ENCODE peak calls at places on chromosomes 5 and 9, in four cellular contexts. One of them, this sample, is unnamed. For H3K27me3, the result is how much of the 10 kb centered on the place peaks cover.

GRCh38 chr5:127875235-127876021 is 172.2 kb downstream of the CCDC192 start:
- DNase-seq in Panc1: peak
- DNase-seq in psoas muscle: peak
- DNase-seq in PC-9: peak
- DNase-seq in this sample: no peak

GRCh38 chr5:34535433-34535832 is 120.7 kb upstream of the RAI14 start:
- DNase-seq in psoas muscle: no peak
- DNase-seq in PC-9: no peak
- DNase-seq in Panc1: no peak
- DNase-seq in this sample: no peak

GRCh38 chr9:119559986-119560385 is 190.8 kb upstream of the BRINP1 start:
- DNase-seq in Panc1: no peak
- DNase-seq in psoas muscle: no peak
- DNase-seq in PC-9: no peak
- DNase-seq in this sample: no peak

GRCh38 chr9:22238809-22239684 is 207.6 kb upstream of the DMRTA1 start:
- DNase-seq in PC-9: peak
- DNase-seq in psoas muscle: no peak
- DNase-seq in Panc1: no peak
- DNase-seq in this sample: peak

GRCh38 chr5:57176350-57176857 is 2.5 kb downstream of the GPBP1 start:
- DNase-seq in PC-9: no peak
- DNase-seq in psoas muscle: no peak
- DNase-seq in Panc1: no peak
- DNase-seq in this sample: peak

GRCh38 chr9:93668261-93668871 is 92.0 kb downstream of the PHF2 start:
- DNase-seq in Panc1: no peak
- DNase-seq in psoas muscle: peak
- DNase-seq in PC-9: no peak
- DNase-seq in this sample: no peak

GRCh38 chr5:167816354-167816753 is 475.1 kb upstream of the WWC1 start:
- DNase-seq in psoas muscle: no peak
- DNase-seq in Panc1: no peak
- DNase-seq in PC-9: no peak
- DNase-seq in this sample: no peak

GRCh38 chr5:32690153-32690552 is 21.0 kb upstream of the NPR3 start:
- DNase-seq in PC-9: no peak
- DNase-seq in Panc1: no peak
- DNase-seq in psoas muscle: no peak
- DNase-seq in this sample: no peak

GRCh38 chr9:70563437-70564204 is 149.2 kb upstream of the KLF9 start:
- DNase-seq in Panc1: no peak
- DNase-seq in PC-9: no peak
- DNase-seq in psoas muscle: no peak
- DNase-seq in this sample: no peak

GRCh38 chr9:110015759-110016158 is 192.2 kb downstream of the C9orf152 start:
- DNase-seq in PC-9: peak
- DNase-seq in psoas muscle: no peak
- DNase-seq in Panc1: no peak
- DNase-seq in this sample: peak

GRCh38 chr9:33318225-33318624 is 27.9 kb downstream of the NFX1 start:
- DNase-seq in psoas muscle: no peak
- DNase-seq in PC-9: no peak
- DNase-seq in Panc1: no peak
- DNase-seq in this sample: no peak

GRCh38 chr9:134631881-134632280 is 9.7 kb upstream of the COL5A1 start:
- DNase-seq in Panc1: no peak
- DNase-seq in PC-9: no peak
- DNase-seq in psoas muscle: no peak
- DNase-seq in this sample: no peak

GRCh38 chr9:35051069-35051967 is 21.1 kb downstream of the VCP start:
- DNase-seq in Panc1: peak
- DNase-seq in PC-9: no peak
- DNase-seq in psoas muscle: peak
- DNase-seq in this sample: no peak

GRCh38 chr5:92104126-92104525 is 721.0 kb upstream of the ARRDC3 start:
- DNase-seq in psoas muscle: no peak
- DNase-seq in Panc1: no peak
- DNase-seq in PC-9: no peak
- DNase-seq in this sample: no peak

GRCh38 chr9:119951090-119951489 is 581.9 kb upstream of the BRINP1 start:
- DNase-seq in PC-9: no peak
- DNase-seq in psoas muscle: no peak
- DNase-seq in Panc1: no peak
- DNase-seq in this sample: no peak

GRCh38 chr9:13952906-13953305 is 361.0 kb downstream of the NFIB start:
- DNase-seq in Panc1: no peak
- DNase-seq in PC-9: no peak
- DNase-seq in psoas muscle: no peak
- DNase-seq in this sample: no peak

GRCh38 chr5:1448511-1449011 is 3.3 kb upstream of the SLC6A3 start:
- DNase-seq in Panc1: no peak
- DNase-seq in PC-9: no peak
- DNase-seq in psoas muscle: no peak
- DNase-seq in this sample: no peak

GRCh38 chr5:95872333-95873268 is 50.1 kb upstream of the GLRX start:
- DNase-seq in Panc1: no peak
- DNase-seq in PC-9: no peak
- DNase-seq in psoas muscle: no peak
- DNase-seq in this sample: no peak

GRCh38 chr9:106682420-106682819 is 180.5 kb upstream of the ZNF462 start:
- DNase-seq in psoas muscle: no peak
- DNase-seq in Panc1: no peak
- DNase-seq in PC-9: peak
- DNase-seq in this sample: peak

GRCh38 chr9:84304166-84304565 is 36.4 kb downstream of the SLC28A3 start:
- DNase-seq in Panc1: no peak
- DNase-seq in PC-9: no peak
- DNase-seq in psoas muscle: no peak
- DNase-seq in this sample: no peak

GRCh38 chr9:89532478-89532877 is 34.6 kb upstream of the SEMA4D start:
- DNase-seq in PC-9: no peak
- DNase-seq in psoas muscle: no peak
- DNase-seq in Panc1: no peak
- DNase-seq in this sample: no peak

GRCh38 chr5:68274847-68275700 is 59.5 kb downstream of the PIK3R1 start:
- DNase-seq in psoas muscle: no peak
- DNase-seq in PC-9: no peak
- DNase-seq in Panc1: no peak
- DNase-seq in this sample: no peak

GRCh38 chr5:130189961-130190360 is 285.7 kb downstream of the CHSY3 start:
- DNase-seq in Panc1: no peak
- DNase-seq in PC-9: no peak
- DNase-seq in psoas muscle: no peak
- DNase-seq in this sample: peak

GRCh38 chr9:108297025-108297424 is 558.8 kb downstream of the ACTL7B start:
- DNase-seq in Panc1: no peak
- DNase-seq in psoas muscle: peak
- DNase-seq in PC-9: no peak
- DNase-seq in this sample: no peak

GRCh38 chr5:97425511-97425910 is 242.5 kb upstream of the RIOK2 start:
- DNase-seq in PC-9: no peak
- DNase-seq in Panc1: no peak
- DNase-seq in psoas muscle: no peak
- DNase-seq in this sample: no peak

GRCh38 chr5:96012399-96012798 is 50.7 kb upstream of the ELL2 start:
- DNase-seq in Panc1: no peak
- DNase-seq in psoas muscle: no peak
- DNase-seq in PC-9: no peak
- DNase-seq in this sample: peak

GRCh38 chr5:51386916-51387853 is 3.9 kb downstream of the ISL1 start:
- DNase-seq in Panc1: no peak
- DNase-seq in PC-9: no peak
- DNase-seq in psoas muscle: no peak
- DNase-seq in this sample: peak

GRCh38 chr9:113533335-113534225 is 70.1 kb downstream of the RGS3 start:
- DNase-seq in PC-9: peak
- DNase-seq in Panc1: no peak
- DNase-seq in psoas muscle: no peak
- DNase-seq in this sample: no peak

GRCh38 chr5:173919443-173919842 is 31.3 kb downstream of the CPEB4 start:
- DNase-seq in Panc1: peak
- DNase-seq in PC-9: peak
- DNase-seq in psoas muscle: no peak
- DNase-seq in this sample: peak

GRCh38 chr5:175652741-175653663 is 4.9 kb upstream of the HRH2 start:
- DNase-seq in psoas muscle: no peak
- DNase-seq in PC-9: no peak
- DNase-seq in Panc1: no peak
- DNase-seq in this sample: no peak

GRCh38 chr5:31023105-31023504 is 170.4 kb upstream of the CDH6 start:
- DNase-seq in psoas muscle: no peak
- DNase-seq in PC-9: no peak
- DNase-seq in Panc1: no peak
- DNase-seq in this sample: no peak

GRCh38 chr5:141858084-141858765 is 20.0 kb downstream of the PCDH1 start:
- DNase-seq in PC-9: no peak
- DNase-seq in Panc1: no peak
- DNase-seq in psoas muscle: no peak
- DNase-seq in this sample: no peak

GRCh38 chr5:89255845-89256463 is 373.0 kb upstream of the MEF2C start:
- DNase-seq in PC-9: no peak
- DNase-seq in psoas muscle: no peak
- DNase-seq in Panc1: no peak
- DNase-seq in this sample: peak

GRCh38 chr5:100777680-100778281 is 125.3 kb downstream of the ST8SIA4 start:
- DNase-seq in PC-9: peak
- DNase-seq in psoas muscle: no peak
- DNase-seq in Panc1: no peak
- DNase-seq in this sample: peak

GRCh38 chr9:132670359-132670815 is at the start of gene GTF3C4:
- DNase-seq in psoas muscle: peak
- DNase-seq in Panc1: no peak
- DNase-seq in PC-9: peak
- DNase-seq in this sample: no peak
- TF ChIP-seq CTCF in psoas muscle: no peak
- TF ChIP-seq CTCF in Panc1: no peak
- TF ChIP-seq CTCF in PC-9: no peak
- TF ChIP-seq CTCF in this sample: no peak

DNA sequence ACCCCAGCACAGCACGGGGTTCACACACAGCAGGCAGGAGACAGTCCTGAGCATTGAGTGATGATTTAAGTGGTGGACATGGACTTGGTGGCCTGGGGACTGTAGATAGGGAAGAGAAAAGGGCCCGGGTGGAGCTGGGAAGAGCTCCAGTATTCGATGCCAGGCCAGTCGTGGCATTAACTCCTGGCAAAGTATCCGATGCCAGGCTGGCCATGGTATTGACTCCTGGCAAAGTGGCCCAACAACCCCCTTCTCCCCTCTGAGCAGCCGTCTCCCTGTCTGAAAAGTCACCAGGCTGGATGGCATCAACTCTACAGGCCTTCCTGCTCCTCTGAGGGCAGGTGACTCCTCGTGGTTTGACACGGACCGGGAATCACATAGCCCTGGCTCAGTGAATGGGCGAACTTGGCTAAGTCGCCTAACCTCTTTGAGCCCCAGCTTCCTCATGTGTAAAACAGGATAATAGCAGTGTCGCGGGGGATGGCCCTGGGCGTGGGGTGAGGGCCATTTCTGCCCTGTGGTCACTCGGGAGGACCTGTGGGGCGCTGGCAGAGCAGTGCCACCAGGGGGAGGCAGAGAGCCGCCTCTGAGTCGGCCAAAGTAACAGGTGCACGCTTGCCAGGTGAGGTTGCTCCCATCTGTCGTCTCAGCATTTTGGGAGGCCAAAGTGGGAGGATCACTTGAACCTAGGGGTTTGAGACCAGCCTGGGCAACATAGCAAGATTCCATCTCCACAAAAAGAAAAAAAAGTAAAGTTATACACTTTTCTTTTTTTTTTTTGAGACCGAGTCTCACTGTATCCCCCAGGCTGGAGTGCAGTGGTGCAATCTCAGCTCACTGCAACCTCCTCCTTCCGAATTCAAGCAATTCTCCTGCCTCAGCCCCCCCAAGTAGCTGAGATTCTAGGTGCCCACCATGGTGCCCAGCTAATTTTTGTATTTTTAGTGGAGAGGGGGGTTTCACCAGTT is 5.7 kb upstream of the SEC16A start:
- DNase-seq in PC-9: peak
- DNase-seq in psoas muscle: peak
- DNase-seq in Panc1: peak
- DNase-seq in this sample: peak
- H3K27ac ChIP-seq in PC-9: no peak
- H3K27ac ChIP-seq in psoas muscle: no peak
- H3K27ac ChIP-seq in Panc1: no peak
- H3K27ac ChIP-seq in this sample: no peak

GRCh38 chr5:112257961-112258360 is 161.1 kb downstream of the EPB41L4A start:
- DNase-seq in psoas muscle: no peak
- DNase-seq in Panc1: no peak
- DNase-seq in PC-9: no peak
- DNase-seq in this sample: no peak

GRCh38 chr5:112248643-112249042 is 170.4 kb downstream of the EPB41L4A start:
- DNase-seq in PC-9: no peak
- DNase-seq in Panc1: no peak
- DNase-seq in psoas muscle: no peak
- DNase-seq in this sample: no peak

GRCh38 chr5:112250551-112250950 is 168.5 kb downstream of the EPB41L4A start:
- DNase-seq in Panc1: no peak
- DNase-seq in PC-9: no peak
- DNase-seq in psoas muscle: no peak
- DNase-seq in this sample: no peak

GRCh38 chr5:112254303-112254702 is 164.8 kb downstream of the EPB41L4A start:
- DNase-seq in psoas muscle: no peak
- DNase-seq in PC-9: no peak
- DNase-seq in Panc1: no peak
- DNase-seq in this sample: no peak

DNA sequence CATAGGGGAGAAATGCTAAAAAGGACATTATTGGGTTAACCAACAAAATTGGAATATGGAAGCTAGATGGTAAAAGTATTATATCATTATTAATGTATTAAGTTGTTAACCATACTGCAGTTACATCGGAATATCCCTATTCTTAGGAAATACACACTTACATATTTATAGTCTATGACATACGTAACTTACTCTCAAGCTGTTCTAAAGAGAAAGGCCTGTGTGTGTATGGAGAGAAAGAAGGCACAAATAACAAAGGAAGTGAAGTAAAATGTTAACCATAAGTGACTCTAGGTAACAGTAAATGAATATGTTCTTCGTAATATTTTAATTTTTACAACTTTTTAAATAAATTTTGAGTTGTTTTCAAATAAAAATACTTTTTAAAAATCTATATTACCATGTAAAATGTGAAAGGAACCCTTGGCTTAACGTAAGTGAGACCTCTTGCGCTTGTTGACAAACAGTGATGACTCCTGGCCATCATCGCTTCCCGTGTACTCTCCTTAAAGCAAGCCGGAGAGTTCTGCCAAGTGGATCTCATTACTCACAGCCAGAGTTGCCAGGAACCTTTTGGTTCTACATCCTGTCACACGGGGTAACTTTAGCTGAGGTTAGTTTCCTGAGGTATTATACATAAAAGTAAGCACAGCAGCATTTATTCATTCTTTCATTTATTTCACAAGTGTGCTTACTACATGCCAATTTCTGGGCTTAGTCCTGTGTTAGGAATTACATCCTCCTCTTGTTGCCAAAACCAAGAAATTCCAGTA is 165.4 kb downstream of the EPB41L4A start:
- DNase-seq in Panc1: no peak
- DNase-seq in PC-9: no peak
- DNase-seq in psoas muscle: peak
- DNase-seq in this sample: peak
- H3K27me3 ChIP-seq in Panc1: under half
- H3K27me3 ChIP-seq in PC-9: under half
- H3K27me3 ChIP-seq in psoas muscle: under half
- H3K27me3 ChIP-seq in this sample: under half

GRCh38 chr5:139711067-139711851 is 63.1 kb downstream of the CXXC5 start:
- DNase-seq in psoas muscle: peak
- DNase-seq in Panc1: no peak
- DNase-seq in PC-9: peak
- DNase-seq in this sample: no peak
- TF ChIP-seq CTCF in psoas muscle: peak
- TF ChIP-seq CTCF in Panc1: no peak
- TF ChIP-seq CTCF in PC-9: no peak
- TF ChIP-seq CTCF in this sample: peak

This sample was measured in foreskin keratinocyte.